ENCODE peak calls at places on chromosome 6, in nine cellular contexts. G is CD8-positive, alpha-beta T cell; L is neuronal stem cell; B is left lung; K is DND-41; D is upper lobe of left lung; C is endothelial cell of umbilical vein; J is IMR-90; W is stomach. O is an unnamed sample.

GRCh38 chr6:151869787-151870186 is 62.3 kb downstream of the ESR1 start:
- DNase-seq in G (no peak), L (no peak), B (no peak), K (no peak), D (no peak), C (no peak), J (no peak), W (no peak), O (peak; percentile 1)

GRCh38 chr6:133241901-133242760 is 974 bp downstream of the EYA4 start:
- DNase-seq in G (no peak), L (peak; percentile 46), B (no peak), K (no peak), D (no peak), C (peak; percentile 12), J (peak; percentile 66), W (no peak), O (peak; percentile 43)

GRCh38 chr6:13559251-13559650 is 15.2 kb upstream of the SIRT5 start:
- DNase-seq in G (no peak), L (no peak), B (no peak), K (no peak), D (no peak), C (no peak), J (no peak), W (no peak), O (no peak)

GRCh38 chr6:82408952-82409421 is 45.4 kb downstream of the TPBG start:
- DNase-seq in G (no peak), L (no peak), B (no peak), K (no peak), D (no peak), C (no peak), J (peak; percentile 88), W (no peak), O (no peak)

GRCh38 chr6:133547136-133547535 is 306.0 kb downstream of the EYA4 start:
- DNase-seq in G (no peak), L (no peak), B (no peak), K (no peak), D (no peak), C (no peak), J (peak; percentile 16), W (no peak), O (no peak)

GRCh38 chr6:14703586-14703985 is 542.3 kb upstream of the JARID2 start:
- DNase-seq in G (no peak), L (no peak), B (no peak), K (no peak), D (no peak), C (no peak), J (peak; percentile 82), W (no peak), O (peak; percentile 57)

GRCh38 chr6:53326372-53327016 is 22.3 kb downstream of the ELOVL5 start:
- DNase-seq in G (no peak), L (no peak), B (peak; percentile 62), K (no peak), D (peak; percentile 43), C (peak; percentile 57), J (peak; percentile 98), W (no peak), O (peak; percentile 95)

GRCh38 chr6:33429745-33430042 is 9.8 kb downstream of the SYNGAP1 start:
- DNase-seq in G (peak; percentile 18), L (no peak), B (no peak), K (no peak), D (no peak), C (no peak), J (no peak), W (no peak), O (no peak)

GRCh38 chr6:139062921-139063320 is 34.4 kb downstream of the ABRACL start:
- DNase-seq in G (no peak), L (no peak), B (no peak), K (no peak), D (no peak), C (no peak), J (peak; percentile 18), W (no peak), O (no peak)

GRCh38 chr6:135060076-135060475 is 5.5 kb upstream of the HBS1L start:
- DNase-seq in G (no peak), L (no peak), B (no peak), K (no peak), D (no peak), C (no peak), J (no peak), W (no peak), O (no peak)

GRCh38 chr6:124482071-124482491 is 480.2 kb upstream of the RNF217 start:
- DNase-seq in G (no peak), L (no peak), B (no peak), K (no peak), D (no peak), C (no peak), J (no peak), W (no peak), O (no peak)

GRCh38 chr6:42451146-42451594 is 556 bp downstream of the TRERF1 start:
- DNase-seq in G (no peak), L (no peak), B (no peak), K (no peak), D (no peak), C (peak; percentile 15), J (no peak), W (no peak), O (no peak)

GRCh38 chr6:5984150-5985089 is 22.3 kb downstream of the NRN1 start:
- DNase-seq in G (no peak), L (no peak), B (no peak), K (no peak), D (no peak), C (no peak), J (no peak), W (no peak), O (no peak)

DNA sequence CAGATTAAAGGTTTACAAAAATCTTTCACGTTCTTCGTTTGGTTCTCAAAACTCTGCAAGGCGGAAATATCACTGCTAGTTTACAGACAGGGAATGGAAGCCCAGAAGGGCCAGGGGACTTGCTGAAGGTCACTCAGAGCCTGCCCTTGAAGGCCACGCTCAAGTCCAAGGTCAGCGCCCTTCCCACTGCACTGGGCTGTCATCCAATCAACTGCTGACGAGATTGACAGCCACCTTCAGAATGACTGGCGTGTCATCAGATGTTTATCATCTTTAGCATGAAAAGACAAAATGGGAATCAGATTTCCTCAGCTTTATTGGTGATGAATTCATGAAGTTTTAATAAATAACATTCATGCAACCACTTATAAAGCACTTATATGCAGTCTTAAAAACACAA is 16.5 kb downstream of the RNASET2 start:
- DNase-seq in G (no peak), L (no peak), B (no peak), K (no peak), D (no peak), C (no peak), J (no peak), W (no peak), O (no peak)
- H3K4me1 ChIP-seq in G (peaks cover 17% of the 10 kb centered on the region), L (peaks cover 3% of the 10 kb centered on the region), B (peaks cover 20% of the 10 kb centered on the region), K (peaks cover 11% of the 10 kb centered on the region), D (no peaks in the 10 kb centered on the region), C (no peaks in the 10 kb centered on the region), J (no peaks in the 10 kb centered on the region), W (no peaks in the 10 kb centered on the region), O (no peaks in the 10 kb centered on the region)

GRCh38 chr6:16754274-16754673 is 7.0 kb downstream of the ATXN1 start:
- DNase-seq in G (no peak), L (no peak), B (no peak), K (no peak), D (no peak), C (no peak), J (no peak), W (no peak), O (no peak)
- H3K4me1 ChIP-seq in G (peaks cover 12% of the 10 kb centered on the region), L (peaks cover 21% of the 10 kb centered on the region), B (peaks cover 95% of the 10 kb centered on the region), K (peaks cover 4% of the 10 kb centered on the region), D (peaks cover 37% of the 10 kb centered on the region), C (peaks cover 24% of the 10 kb centered on the region), J (peaks cover 14% of the 10 kb centered on the region), W (peaks cover 41% of the 10 kb centered on the region), O (peaks cover 20% of the 10 kb centered on the region)

GRCh38 chr6:17928514-17929430 is 58.7 kb downstream of the KIF13A start:
- DNase-seq in G (no peak), L (no peak), B (no peak), K (no peak), D (no peak), C (peak; percentile 73), J (peak; percentile 76), W (no peak), O (peak; percentile 56)
- H3K4me1 ChIP-seq in G (no peaks in the 10 kb centered on the region), L (peaks cover 2% of the 10 kb centered on the region), B (peaks cover 58% of the 10 kb centered on the region), K (no peaks in the 10 kb centered on the region), D (peaks cover 50% of the 10 kb centered on the region), C (peaks cover 55% of the 10 kb centered on the region), J (peaks cover 25% of the 10 kb centered on the region), W (peaks cover 36% of the 10 kb centered on the region), O (peaks cover 76% of the 10 kb centered on the region)

DNA sequence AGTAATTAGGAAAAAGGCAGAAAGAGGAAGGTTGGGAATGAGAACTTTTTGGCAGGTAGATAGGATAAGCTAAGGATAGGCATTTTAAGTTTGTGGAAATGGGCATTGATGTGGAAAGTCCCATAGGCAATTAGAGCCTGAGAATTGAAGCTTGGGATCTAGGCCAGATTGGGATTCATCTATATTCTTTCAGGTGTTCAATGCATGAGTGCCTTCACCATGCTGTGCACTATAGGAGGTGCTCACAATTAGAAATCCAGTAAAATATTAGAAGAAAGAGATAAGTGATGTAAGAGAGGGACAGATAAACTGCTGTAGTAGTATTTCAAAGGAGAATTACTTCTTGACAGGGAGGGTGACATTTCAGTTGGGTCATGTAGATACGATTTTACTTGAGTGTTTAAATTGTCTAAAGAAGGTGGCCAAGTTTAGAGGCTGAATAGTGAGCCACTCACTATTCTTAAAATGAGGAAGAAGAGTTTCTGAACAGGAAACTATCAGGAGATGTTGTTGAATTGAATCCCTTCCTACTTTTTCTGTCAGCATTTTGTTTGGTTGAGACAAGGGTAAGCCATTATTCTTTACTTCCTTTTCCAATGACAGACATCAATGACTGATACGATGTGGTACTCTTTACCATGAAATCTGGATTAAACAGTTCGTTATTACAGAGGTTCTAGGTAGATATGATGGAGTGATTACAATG is 31.0 kb upstream of the CTAGE9 start:
- DNase-seq in G (no peak), L (no peak), B (no peak), K (no peak), D (no peak), C (no peak), J (no peak), W (no peak), O (no peak)
- H3K4me1 ChIP-seq in G (no peaks in the 10 kb centered on the region), L (no peaks in the 10 kb centered on the region), B (no peaks in the 10 kb centered on the region), K (no peaks in the 10 kb centered on the region), D (peaks cover 4% of the 10 kb centered on the region), C (peaks cover 4% of the 10 kb centered on the region), J (no peaks in the 10 kb centered on the region), W (no peaks in the 10 kb centered on the region), O (peaks cover 3% of the 10 kb centered on the region)

GRCh38 chr6:30207619-30208295 is 5.4 kb downstream of the TRIM26 start:
- DNase-seq in G (no peak), L (no peak), B (no peak), K (no peak), D (no peak), C (peak; percentile 57), J (no peak), W (no peak), O (peak; percentile 55)
- H3K4me1 ChIP-seq in G (peaks cover 45% of the 10 kb centered on the region), L (peaks cover 30% of the 10 kb centered on the region), B (peaks cover 89% of the 10 kb centered on the region), K (peaks cover 28% of the 10 kb centered on the region), D (peaks cover 65% of the 10 kb centered on the region), C (peaks cover 20% of the 10 kb centered on the region), J (peaks cover 12% of the 10 kb centered on the region), W (peaks cover 61% of the 10 kb centered on the region), O (peaks cover 10% of the 10 kb centered on the region)

O was measured in cardiac muscle cell.